ENCODE peak calls at places on chromosomes 13 and 19, in seven cellular contexts. One of them, this sample, is unnamed.

GRCh38 chr19:27929399-27929798 is 1283.6 kb downstream of the UQCRFS1 start:
- DNase-seq in NCI-H774: no peak
- DNase-seq in activated naive CD8-positive, alpha-beta T cell treated with anti-CD3 and anti-CD28 coated beads for 36 hours: no peak
- DNase-seq in HL-60: no peak
- DNase-seq in naive thymus-derived CD4-positive, alpha-beta T cell: no peak
- DNase-seq in upper lobe of left lung: no peak
- DNase-seq in endothelial cell: no peak
- DNase-seq in this sample: no peak

GRCh38 chr19:374183-374885 is 29.7 kb upstream of the MIER2 start:
- DNase-seq in NCI-H774: peak
- DNase-seq in endothelial cell: no peak
- DNase-seq in HL-60: no peak
- DNase-seq in upper lobe of left lung: no peak
- DNase-seq in activated naive CD8-positive, alpha-beta T cell treated with anti-CD3 and anti-CD28 coated beads for 36 hours: no peak
- DNase-seq in naive thymus-derived CD4-positive, alpha-beta T cell: no peak
- DNase-seq in this sample: no peak

GRCh38 chr13:77981191-77981925 is 62.7 kb upstream of the EDNRB start:
- DNase-seq in naive thymus-derived CD4-positive, alpha-beta T cell: no peak
- DNase-seq in upper lobe of left lung: no peak
- DNase-seq in NCI-H774: no peak
- DNase-seq in HL-60: no peak
- DNase-seq in activated naive CD8-positive, alpha-beta T cell treated with anti-CD3 and anti-CD28 coated beads for 36 hours: no peak
- DNase-seq in endothelial cell: no peak
- DNase-seq in this sample: no peak

GRCh38 chr19:47479701-47480503 is 4.1 kb downstream of the KPTN start:
- DNase-seq in activated naive CD8-positive, alpha-beta T cell treated with anti-CD3 and anti-CD28 coated beads for 36 hours: no peak
- DNase-seq in endothelial cell: peak
- DNase-seq in HL-60: no peak
- DNase-seq in upper lobe of left lung: peak
- DNase-seq in NCI-H774: no peak
- DNase-seq in naive thymus-derived CD4-positive, alpha-beta T cell: no peak
- DNase-seq in this sample: no peak

GRCh38 chr13:62682788-62683187 is 1267.1 kb upstream of the PCDH20 start:
- DNase-seq in activated naive CD8-positive, alpha-beta T cell treated with anti-CD3 and anti-CD28 coated beads for 36 hours: no peak
- DNase-seq in NCI-H774: no peak
- DNase-seq in endothelial cell: no peak
- DNase-seq in HL-60: no peak
- DNase-seq in upper lobe of left lung: no peak
- DNase-seq in naive thymus-derived CD4-positive, alpha-beta T cell: no peak
- DNase-seq in this sample: no peak

GRCh38 chr13:91291078-91291477 is 56.4 kb upstream of the MIR17HG start:
- DNase-seq in NCI-H774: no peak
- DNase-seq in endothelial cell: no peak
- DNase-seq in activated naive CD8-positive, alpha-beta T cell treated with anti-CD3 and anti-CD28 coated beads for 36 hours: no peak
- DNase-seq in HL-60: no peak
- DNase-seq in upper lobe of left lung: no peak
- DNase-seq in naive thymus-derived CD4-positive, alpha-beta T cell: no peak
- DNase-seq in this sample: no peak

GRCh38 chr13:30016398-30016797 is 166.0 kb upstream of the UBL3 start:
- DNase-seq in NCI-H774: no peak
- DNase-seq in endothelial cell: no peak
- DNase-seq in activated naive CD8-positive, alpha-beta T cell treated with anti-CD3 and anti-CD28 coated beads for 36 hours: no peak
- DNase-seq in HL-60: no peak
- DNase-seq in upper lobe of left lung: no peak
- DNase-seq in naive thymus-derived CD4-positive, alpha-beta T cell: no peak
- DNase-seq in this sample: no peak

GRCh38 chr19:50535672-50536071 is 22.0 kb upstream of the ASPDH start:
- DNase-seq in naive thymus-derived CD4-positive, alpha-beta T cell: no peak
- DNase-seq in endothelial cell: no peak
- DNase-seq in NCI-H774: no peak
- DNase-seq in activated naive CD8-positive, alpha-beta T cell treated with anti-CD3 and anti-CD28 coated beads for 36 hours: no peak
- DNase-seq in upper lobe of left lung: no peak
- DNase-seq in HL-60: no peak
- DNase-seq in this sample: no peak

GRCh38 chr19:610071-610800 is 20.6 kb downstream of the HCN2 start:
- DNase-seq in naive thymus-derived CD4-positive, alpha-beta T cell: no peak
- DNase-seq in upper lobe of left lung: peak
- DNase-seq in NCI-H774: no peak
- DNase-seq in endothelial cell: no peak
- DNase-seq in activated naive CD8-positive, alpha-beta T cell treated with anti-CD3 and anti-CD28 coated beads for 36 hours: peak
- DNase-seq in HL-60: peak
- DNase-seq in this sample: no peak

GRCh38 chr13:35988648-35989081 is 142.5 kb downstream of the DCLK1 start:
- DNase-seq in NCI-H774: no peak
- DNase-seq in endothelial cell: no peak
- DNase-seq in upper lobe of left lung: no peak
- DNase-seq in HL-60: no peak
- DNase-seq in naive thymus-derived CD4-positive, alpha-beta T cell: no peak
- DNase-seq in activated naive CD8-positive, alpha-beta T cell treated with anti-CD3 and anti-CD28 coated beads for 36 hours: no peak
- DNase-seq in this sample: no peak

GRCh38 chr19:49538643-49539042 is 10.8 kb downstream of the RCN3 start:
- DNase-seq in upper lobe of left lung: no peak
- DNase-seq in naive thymus-derived CD4-positive, alpha-beta T cell: no peak
- DNase-seq in NCI-H774: no peak
- DNase-seq in endothelial cell: no peak
- DNase-seq in activated naive CD8-positive, alpha-beta T cell treated with anti-CD3 and anti-CD28 coated beads for 36 hours: no peak
- DNase-seq in HL-60: no peak
- DNase-seq in this sample: no peak